ENCODE peak calls at places on chromosome 9, in nine cellular contexts. B, P, M, Z, W, C, R, O and X are unnamed samples.

GRCh38 chr9:76269789-76270188 is 124.4 kb downstream of the RFK start:
- DNase-seq in B (peak; percentile 13), P (no peak), M (no peak), Z (no peak), W (no peak), C (no peak), R (no peak), O (peak; percentile 45), X (no peak)

GRCh38 chr9:129309041-129309430 is 131.0 kb upstream of the IER5L start:
- DNase-seq in B (no peak), P (no peak), M (no peak), Z (no peak), W (no peak), C (no peak), R (no peak), O (no peak), X (no peak)

GRCh38 chr9:113823421-113823820 is 52.7 kb upstream of the ZNF618 start:
- DNase-seq in B (no peak), P (no peak), M (no peak), Z (no peak), W (no peak), C (no peak), R (no peak), O (no peak), X (no peak)

GRCh38 chr9:37128051-37128450 is 7.7 kb downstream of the ZCCHC7 start:
- DNase-seq in B (no peak), P (no peak), M (no peak), Z (no peak), W (no peak), C (no peak), R (no peak), O (no peak), X (no peak)

GRCh38 chr9:61673664-61674381 is 484.0 kb downstream of the SPATA31A7 start:
- DNase-seq in B (no peak), P (no peak), M (no peak), Z (no peak), W (no peak), C (no peak), R (no peak), O (no peak), X (no peak)

GRCh38 chr9:92717201-92718085 is 47.2 kb downstream of the BICD2 start:
- DNase-seq in B (no peak), P (no peak), M (no peak), Z (no peak), W (no peak), C (no peak), R (no peak), O (no peak), X (no peak)

GRCh38 chr9:131266301-131267229 is 9.7 kb downstream of the FAM78A start:
- DNase-seq in B (no peak), P (no peak), M (no peak), Z (no peak), W (no peak), C (peak; percentile 79), R (no peak), O (no peak), X (no peak)

GRCh38 chr9:37336150-37336549 is 86.3 kb upstream of the GRHPR start:
- DNase-seq in B (no peak), P (no peak), M (no peak), Z (peak; percentile 16), W (no peak), C (no peak), R (no peak), O (no peak), X (no peak)

GRCh38 chr9:4299006-4299795 is 667 bp downstream of the GLIS3 start:
- DNase-seq in B (no peak), P (no peak), M (peak; percentile 8), Z (peak; percentile 53), W (peak; percentile 56), C (peak; percentile 50), R (peak; percentile 47), O (peak; percentile 63), X (peak; percentile 38)

GRCh38 chr9:4297151-4297794 is 2.6 kb downstream of the GLIS3 start:
- DNase-seq in B (no peak), P (no peak), M (peak; percentile 46), Z (peak; percentile 86), W (peak; percentile 85), C (peak; percentile 49), R (peak; percentile 52), O (peak; percentile 92), X (no peak)

GRCh38 chr9:4297795-4298254 is 2.0 kb downstream of the GLIS3 start:
- DNase-seq in B (no peak), P (no peak), M (peak; percentile 21), Z (peak; percentile 77), W (peak; percentile 67), C (peak; percentile 55), R (peak; percentile 68), O (peak; percentile 68), X (peak; percentile 80)

GRCh38 chr9:4296217-4296616 is 3.7 kb downstream of the GLIS3 start:
- DNase-seq in B (no peak), P (no peak), M (no peak), Z (no peak), W (no peak), C (no peak), R (no peak), O (no peak), X (no peak)

DNA sequence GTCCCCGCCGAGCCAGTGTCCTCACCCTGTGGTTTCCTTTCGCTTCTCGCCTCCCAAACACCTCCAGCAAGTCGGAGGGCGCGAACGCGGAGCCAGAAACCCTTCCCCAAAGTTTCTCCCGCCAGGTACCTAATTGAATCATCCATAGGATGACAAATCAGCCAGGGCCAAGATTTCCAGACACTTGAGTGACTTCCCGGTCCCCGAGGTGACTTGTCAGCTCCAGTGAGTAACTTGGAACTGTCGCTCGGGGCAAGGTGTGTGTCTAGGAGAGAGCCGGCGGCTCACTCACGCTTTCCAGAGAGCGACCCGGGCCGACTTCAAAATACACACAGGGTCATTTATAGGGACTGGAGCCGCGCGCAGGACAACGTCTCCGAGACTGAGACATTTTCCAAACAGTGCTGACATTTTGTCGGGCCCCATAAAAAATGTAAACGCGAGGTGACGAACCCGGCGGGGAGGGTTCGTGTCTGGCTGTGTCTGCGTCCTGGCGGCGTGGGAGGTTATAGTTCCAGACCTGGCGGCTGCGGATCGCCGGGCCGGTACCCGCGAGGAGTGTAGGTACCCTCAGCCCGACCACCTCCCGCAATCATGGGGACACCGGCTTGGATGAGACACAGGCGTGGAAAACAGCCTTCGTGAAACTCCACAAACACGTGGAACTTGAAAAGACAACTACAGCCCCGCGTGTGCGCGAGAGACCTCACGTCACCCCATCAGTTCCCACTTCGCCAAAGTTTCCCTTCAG is 1.4 kb downstream of the GLIS3 start:
- DNase-seq in B (no peak), P (no peak), M (peak; percentile 14), Z (peak; percentile 62), W (no peak), C (peak; percentile 49), R (peak; percentile 6), O (peak; percentile 50), X (peak; percentile 18)
- TF ChIP-seq CTCF in B (peak; percentile 7), P (no peak), M (no peak), Z (no peak), W (peak; percentile 13), C (no peak), R (no peak), O (peak; percentile 11), X (peak; percentile 16)

GRCh38 chr9:137620581-137620980 is 1.8 kb downstream of the EHMT1 start:
- DNase-seq in B (no peak), P (no peak), M (no peak), Z (no peak), W (no peak), C (no peak), R (no peak), O (no peak), X (no peak)

GRCh38 chr9:137626448-137626847 is 7.6 kb downstream of the EHMT1 start:
- DNase-seq in B (no peak), P (no peak), M (no peak), Z (no peak), W (no peak), C (no peak), R (no peak), O (no peak), X (no peak)

GRCh38 chr9:137619240-137620090 is 660 bp downstream of the EHMT1 start:
- DNase-seq in B (no peak), P (no peak), M (no peak), Z (peak; percentile 44), W (no peak), C (peak; percentile 52), R (no peak), O (peak; percentile 48), X (peak; percentile 37)

GRCh38 chr9:137618105-137619067 is at the start of gene EHMT1:
- DNase-seq in B (no peak), P (peak; percentile 32), M (peak; percentile 78), Z (peak; percentile 87), W (peak; percentile 76), C (peak; percentile 85), R (peak; percentile 96), O (peak; percentile 71), X (peak; percentile 90)

DNA sequence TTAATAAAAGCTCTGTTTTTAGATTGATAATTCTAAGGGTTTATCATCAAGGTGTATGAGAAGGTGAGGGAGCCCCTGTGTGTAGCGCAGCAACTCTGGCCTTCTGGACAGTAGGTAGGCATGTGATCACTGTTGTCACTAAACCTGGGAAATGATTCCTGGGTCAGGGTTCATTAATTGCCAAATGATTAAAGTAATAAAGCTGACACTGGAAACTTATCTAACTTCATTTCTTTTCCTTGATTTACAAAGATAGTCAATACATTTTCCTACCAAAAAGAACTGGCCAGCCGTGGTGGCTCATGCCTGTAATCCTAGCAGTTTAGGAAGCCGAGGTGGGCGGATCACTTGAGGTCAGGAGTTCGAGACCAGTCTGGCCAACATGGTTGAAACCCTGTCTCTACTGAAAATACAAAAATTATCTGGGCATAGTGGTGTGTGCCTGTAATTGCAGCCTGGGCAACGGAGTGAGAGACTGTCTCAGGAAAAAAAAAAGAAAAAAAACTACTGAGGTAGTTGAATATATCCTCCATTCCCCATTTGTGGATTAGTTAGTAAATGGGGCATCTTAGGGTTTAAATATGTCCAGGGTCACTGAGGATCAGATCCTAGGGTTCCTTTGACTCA is 2.4 kb downstream of the EHMT1 start:
- DNase-seq in B (no peak), P (no peak), M (peak; percentile 30), Z (no peak), W (no peak), C (peak; percentile 40), R (no peak), O (no peak), X (no peak)
- TF ChIP-seq CTCF in B (peak; percentile 38), P (peak; percentile 40), M (no peak), Z (peak; percentile 24), W (peak; percentile 26), C (peak; percentile 51), R (peak; percentile 74), O (peak; percentile 42), X (peak; percentile 51)

DNA sequence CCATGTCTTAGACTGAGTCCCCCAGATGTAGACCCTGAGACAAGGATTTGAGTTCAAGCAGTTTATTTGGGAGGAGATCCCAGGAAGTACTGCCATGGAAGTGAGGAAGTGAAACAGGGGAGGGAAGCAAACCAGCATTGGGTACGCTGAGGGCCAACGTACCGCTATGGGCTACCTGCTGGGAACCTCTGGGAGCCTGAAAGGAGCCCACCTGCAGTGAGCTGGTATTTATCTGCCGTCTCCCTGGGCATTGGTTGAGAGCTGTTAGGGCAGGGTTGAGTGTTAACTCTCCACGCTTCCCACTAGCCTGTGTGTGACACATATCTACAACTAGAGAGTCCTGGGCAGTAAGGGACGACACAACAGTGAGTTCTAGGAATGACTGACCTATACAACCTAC is 131.6 kb upstream of the SLC24A2 start:
- DNase-seq in B (no peak), P (no peak), M (no peak), Z (no peak), W (no peak), C (no peak), R (no peak), O (no peak), X (no peak)
- TF ChIP-seq CTCF in B (no peak), P (no peak), M (no peak), Z (no peak), W (no peak), C (no peak), R (no peak), O (no peak), X (no peak)

GRCh38 chr9:127578952-127579853 is 32.9 kb upstream of the STXBP1 start:
- DNase-seq in B (peak; percentile 93), P (peak; percentile 32), M (peak; percentile 96), Z (peak; percentile 92), W (peak; percentile 99), C (peak; percentile 92), R (peak; percentile 80), O (peak; percentile 98), X (no peak)
- TF ChIP-seq CTCF in B (peak; percentile 59), P (no peak), M (peak; percentile 57), Z (peak; percentile 28), W (peak; percentile 42), C (no peak), R (peak; percentile 36), O (peak; percentile 54), X (no peak)